ENCODE peak calls at places on chromosome 21, in four cellular contexts. M, I, N and T are unnamed samples. For H3K36me3, the result is how much of the 10 kb centered on the place peaks cover.

GRCh38 chr21:33185852-33186251 is 43.9 kb upstream of the IFNAR2 start:
- DNase-seq in M (no peak), I (no peak), N (no peak), T (no peak)

GRCh38 chr21:31258073-31258472 is 86.0 kb downstream of the TIAM1 start:
- DNase-seq in M (no peak), I (no peak), N (no peak), T (no peak)

GRCh38 chr21:17554619-17555472 is 42.0 kb downstream of the CXADR start:
- DNase-seq in M (no peak), I (no peak), N (no peak), T (no peak)

GRCh38 chr21:38297193-38297592 is 40.4 kb downstream of the KCNJ15 start:
- DNase-seq in M (no peak), I (no peak), N (no peak), T (peak)

GRCh38 chr21:33684068-33684467 is 41.8 kb downstream of the ITSN1 start:
- DNase-seq in M (no peak), I (no peak), N (no peak), T (no peak)

GRCh38 chr21:15309721-15310120 is 244.9 kb upstream of the NRIP1 start:
- DNase-seq in M (peak), I (no peak), N (peak), T (no peak)

GRCh38 chr21:32371913-32372314 is 20.9 kb downstream of the URB1 start:
- DNase-seq in M (peak), I (no peak), N (no peak), T (peak)

GRCh38 chr21:33196956-33197374 is 32.8 kb upstream of the IFNAR2 start:
- DNase-seq in M (peak), I (peak), N (peak), T (peak)

GRCh38 chr21:25501996-25502665 is 105.2 kb downstream of the MRPL39 start:
- DNase-seq in M (no peak), I (no peak), N (no peak), T (no peak)

GRCh38 chr21:38914531-38915385 is 109.0 kb downstream of the ETS2 start:
- DNase-seq in M (peak), I (no peak), N (no peak), T (no peak)

GRCh38 chr21:33096426-33096825 is 26.5 kb downstream of the OLIG1 start:
- DNase-seq in M (no peak), I (no peak), N (no peak), T (no peak)

GRCh38 chr21:36211660-36212512 is 55.3 kb downstream of the DOP1B start:
- DNase-seq in M (no peak), I (no peak), N (no peak), T (no peak)

GRCh38 chr21:32245971-32246370 is 32.9 kb downstream of the MIS18A start:
- DNase-seq in M (peak), I (no peak), N (no peak), T (no peak)

GRCh38 chr21:26140185-26140584 is 30.4 kb downstream of the APP start:
- DNase-seq in M (no peak), I (no peak), N (peak), T (no peak)

GRCh38 chr21:21163904-21164303 is 165.7 kb downstream of the NCAM2 start:
- DNase-seq in M (peak), I (no peak), N (no peak), T (peak)

GRCh38 chr21:44322621-44323325 is 16.4 kb downstream of the CFAP410 start:
- DNase-seq in M (no peak), I (no peak), N (no peak), T (no peak)
- H3K36me3 ChIP-seq in M (under half), I (half or more), N (under half), T (under half)

GRCh38 chr21:45266518-45267389 is 20.9 kb downstream of the POFUT2 start:
- DNase-seq in M (peak), I (peak), N (no peak), T (no peak)

GRCh38 chr21:45267390-45267760 is 20.3 kb downstream of the POFUT2 start:
- DNase-seq in M (peak), I (peak), N (no peak), T (no peak)

GRCh38 chr21:45264919-45265515 is 22.7 kb downstream of the POFUT2 start:
- DNase-seq in M (peak), I (no peak), N (no peak), T (no peak)

GRCh38 chr21:45264146-45264918 is 23.4 kb downstream of the POFUT2 start:
- DNase-seq in M (peak), I (no peak), N (no peak), T (no peak)

GRCh38 chr21:45265721-45266517 is 21.8 kb downstream of the POFUT2 start:
- DNase-seq in M (peak), I (no peak), N (no peak), T (no peak)
- H3K36me3 ChIP-seq in M (under half), I (half or more), N (under half), T (under half)

GRCh38 chr21:41821081-41821755 is 54.4 kb upstream of the RIPK4 start:
- DNase-seq in M (no peak), I (no peak), N (no peak), T (no peak)

GRCh38 chr21:41817877-41818855 is 51.3 kb upstream of the RIPK4 start:
- DNase-seq in M (no peak), I (peak), N (no peak), T (no peak)

GRCh38 chr21:41819236-41819855 is 52.5 kb upstream of the RIPK4 start:
- DNase-seq in M (no peak), I (peak), N (no peak), T (peak)

GRCh38 chr21:41820384-41821080 is 53.7 kb upstream of the RIPK4 start:
- DNase-seq in M (no peak), I (peak), N (no peak), T (no peak)

DNA sequence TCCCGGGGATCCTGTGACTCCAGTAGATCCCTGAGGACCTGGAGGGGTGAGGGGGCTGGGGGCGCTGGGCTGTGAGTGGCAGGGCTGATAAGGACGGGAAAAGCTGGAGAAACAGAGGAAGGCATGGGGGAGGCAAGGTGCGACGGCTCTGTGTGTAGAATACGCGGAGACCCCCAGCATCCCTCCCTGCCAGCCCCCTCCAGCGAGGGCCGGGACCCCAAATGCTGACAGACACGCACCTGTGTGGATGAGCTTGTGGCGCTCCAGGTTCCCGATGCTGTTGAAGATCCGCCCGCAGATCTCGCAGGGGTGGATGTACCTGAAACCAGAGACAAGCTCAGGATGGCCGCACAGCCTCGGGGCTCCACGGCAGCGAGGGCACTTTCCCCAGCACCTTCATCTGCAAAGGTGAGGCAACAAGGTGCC is 53.0 kb upstream of the RIPK4 start:
- DNase-seq in M (no peak), I (peak), N (no peak), T (no peak)
- H3K36me3 ChIP-seq in M (under half), I (under half), N (under half), T (under half)

DNA sequence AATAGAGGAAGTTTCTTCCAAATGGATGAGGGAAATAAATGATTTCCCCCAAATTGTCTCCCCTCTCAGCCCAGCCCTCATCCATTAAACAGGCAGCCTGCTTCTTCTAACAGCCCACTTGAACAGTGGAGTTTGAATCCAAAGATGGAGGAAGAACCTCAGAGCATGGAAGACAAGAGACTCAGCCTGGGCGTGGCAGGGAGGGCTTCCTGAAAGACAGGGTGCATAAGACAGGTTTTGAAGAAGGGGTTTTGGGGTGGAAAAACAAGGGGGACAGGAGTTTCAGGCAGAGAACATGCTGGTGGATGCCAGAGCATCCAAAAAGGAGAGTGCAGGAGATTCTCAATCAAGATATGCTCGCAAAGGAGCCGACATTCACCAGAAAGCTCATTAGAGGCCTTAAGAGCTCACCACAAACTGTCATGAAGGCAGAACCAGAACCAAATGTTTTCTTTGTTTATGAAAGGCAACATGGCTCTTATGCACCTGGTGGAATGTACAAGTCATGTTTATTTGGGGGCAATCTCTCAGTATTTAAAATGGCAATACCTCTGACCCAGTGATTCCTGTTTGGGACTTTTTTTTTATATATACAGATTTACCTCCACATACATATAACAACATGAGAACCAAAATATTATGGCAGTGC is 26.5 kb upstream of the TSPEAR start:
- DNase-seq in M (no peak), I (no peak), N (no peak), T (no peak)
- H3K36me3 ChIP-seq in M (under half), I (under half), N (under half), T (under half)

GRCh38 chr21:35048183-35048601 is 910 bp downstream of the RUNX1 start:
- DNase-seq in M (no peak), I (peak), N (peak), T (no peak)

GRCh38 chr21:35044770-35045538 is 4.1 kb downstream of the RUNX1 start:
- DNase-seq in M (no peak), I (no peak), N (no peak), T (no peak)

GRCh38 chr21:35046223-35046690 is 2.8 kb downstream of the RUNX1 start:
- DNase-seq in M (no peak), I (no peak), N (no peak), T (no peak)

GRCh38 chr21:35045539-35046222 is 3.4 kb downstream of the RUNX1 start:
- DNase-seq in M (no peak), I (no peak), N (no peak), T (no peak)

DNA sequence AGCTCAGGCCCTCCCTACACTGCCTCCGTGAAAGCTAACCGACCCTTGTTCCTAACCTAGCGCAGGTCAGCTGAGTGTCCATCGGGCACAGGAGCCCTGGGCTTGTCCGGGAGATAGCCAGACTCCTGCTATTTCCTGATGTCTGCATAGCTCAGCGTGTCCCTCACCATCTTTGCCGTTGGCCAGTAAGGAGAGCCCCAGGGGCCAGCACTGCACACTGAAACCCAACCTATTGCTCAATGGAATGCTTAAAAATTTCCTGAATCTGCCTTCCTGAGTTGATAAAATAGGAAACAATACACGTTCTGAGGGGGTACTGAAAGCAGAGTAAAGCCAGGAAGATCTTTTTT is 2.2 kb downstream of the RUNX1 start:
- DNase-seq in M (no peak), I (no peak), N (peak), T (no peak)
- H3K36me3 ChIP-seq in M (under half), I (under half), N (under half), T (under half)

DNA sequence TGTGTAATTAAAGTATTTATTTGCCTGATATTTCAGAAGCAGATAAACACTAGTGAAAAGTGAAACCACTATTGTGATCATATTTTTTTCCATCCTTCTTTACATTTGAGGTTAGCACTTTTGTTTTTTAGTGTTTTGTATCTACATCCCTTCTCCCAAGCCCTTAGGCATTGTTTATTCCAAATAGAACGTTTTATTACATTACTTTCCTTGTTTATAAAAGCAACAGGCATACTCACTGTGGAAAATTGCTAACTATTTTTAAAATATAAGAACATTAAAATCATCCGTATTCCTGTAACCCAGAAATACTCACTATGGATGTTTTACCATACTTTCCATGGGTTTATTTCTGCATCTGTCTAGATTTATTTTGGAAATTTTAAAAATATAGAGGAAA is 103.8 kb downstream of the POFUT2 start:
- DNase-seq in M (no peak), I (no peak), N (no peak), T (no peak)
- H3K36me3 ChIP-seq in M (under half), I (half or more), N (under half), T (under half)